ENCODE peak calls at places on chromosomes 16 and 17, in eight cellular contexts. X, T, O, W, L, S, U and Y are unnamed samples.

GRCh38 chr17:46035112-46035818 is 36.2 kb downstream of the STH start:
- DNase-seq in X (no peak), T (peak; percentile 64), O (no peak), W (peak; percentile 35), L (no peak), S (no peak), U (no peak), Y (no peak)

GRCh38 chr17:49565948-49566491 is 9.7 kb upstream of the NXPH3 start:
- DNase-seq in X (peak; percentile 80), T (no peak), O (no peak), W (no peak), L (peak; percentile 46), S (no peak), U (no peak), Y (no peak)

GRCh38 chr17:68570531-68570930 is 30.6 kb downstream of the FAM20A start:
- DNase-seq in X (no peak), T (no peak), O (no peak), W (no peak), L (no peak), S (no peak), U (no peak), Y (no peak)

GRCh38 chr17:79627766-79628690 is 17.2 kb upstream of the RBFOX3 start:
- DNase-seq in X (no peak), T (no peak), O (no peak), W (no peak), L (no peak), S (no peak), U (peak; percentile 24), Y (no peak)

GRCh38 chr16:17571499-17572093 is 100.8 kb upstream of the XYLT1 start:
- DNase-seq in X (peak; percentile 35), T (no peak), O (no peak), W (no peak), L (no peak), S (peak; percentile 75), U (no peak), Y (no peak)

GRCh38 chr16:48489376-48489775 is 104.2 kb upstream of the SIAH1 start:
- DNase-seq in X (no peak), T (no peak), O (no peak), W (no peak), L (no peak), S (no peak), U (no peak), Y (no peak)

GRCh38 chr17:78272181-78272913 is 40.9 kb downstream of the TMEM235 start:
- DNase-seq in X (peak; percentile 94), T (peak; percentile 29), O (peak; percentile 65), W (peak; percentile 80), L (peak; percentile 47), S (no peak), U (peak; percentile 15), Y (peak; percentile 64)

GRCh38 chr17:72388765-72389473 is 268.1 kb downstream of the SOX9 start:
- DNase-seq in X (no peak), T (peak; percentile 93), O (no peak), W (no peak), L (peak; percentile 89), S (peak; percentile 83), U (no peak), Y (peak; percentile 20)

GRCh38 chr17:81909966-81910839 is 996 bp downstream of the PCYT2 start:
- DNase-seq in X (peak; percentile 74), T (no peak), O (peak; percentile 48), W (peak; percentile 40), L (no peak), S (no peak), U (peak; percentile 66), Y (peak; percentile 34)

GRCh38 chr17:77677637-77678036 is 280.9 kb upstream of the TNRC6C start:
- DNase-seq in X (no peak), T (no peak), O (no peak), W (no peak), L (no peak), S (no peak), U (no peak), Y (no peak)

GRCh38 chr16:70254095-70254964 is 2.6 kb upstream of the EXOSC6 start:
- DNase-seq in X (no peak), T (no peak), O (no peak), W (peak; percentile 13), L (no peak), S (no peak), U (no peak), Y (no peak)

GRCh38 chr17:77708049-77708448 is 250.5 kb upstream of the TNRC6C start:
- DNase-seq in X (no peak), T (no peak), O (no peak), W (no peak), L (no peak), S (no peak), U (no peak), Y (no peak)

GRCh38 chr17:82416771-82417170 is 1.4 kb upstream of the HEXD start:
- DNase-seq in X (no peak), T (no peak), O (no peak), W (no peak), L (peak; percentile 23), S (no peak), U (no peak), Y (peak; percentile 58)

GRCh38 chr16:28067604-28068382 is 4.3 kb upstream of the GSG1L start:
- DNase-seq in X (no peak), T (no peak), O (no peak), W (no peak), L (no peak), S (no peak), U (no peak), Y (no peak)

GRCh38 chr16:87812200-87812656 is 46.4 kb upstream of the KLHDC4 start:
- DNase-seq in X (no peak), T (no peak), O (no peak), W (no peak), L (no peak), S (no peak), U (peak; percentile 65), Y (no peak)

DNA sequence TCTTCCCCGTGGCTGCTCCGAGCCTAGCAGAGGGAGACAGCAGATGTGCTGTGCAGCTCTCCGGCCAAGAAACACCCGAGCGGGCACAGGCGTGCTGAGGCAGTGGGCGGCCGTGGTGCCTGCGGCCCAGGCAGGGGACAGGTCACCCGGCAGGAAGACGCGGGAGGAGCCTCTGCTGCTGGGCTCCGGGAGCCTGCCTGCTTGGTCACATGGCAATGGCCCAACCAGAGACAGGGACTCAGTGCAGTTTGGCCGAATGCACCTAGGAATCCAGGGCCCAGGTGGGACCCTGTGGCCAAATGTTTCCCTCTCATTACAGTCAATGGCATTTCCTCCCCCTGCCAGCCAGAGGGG is 118.1 kb downstream of the C16orf78 start:
- DNase-seq in X (no peak), T (peak; percentile 52), O (peak; percentile 70), W (peak; percentile 84), L (peak; percentile 20), S (peak; percentile 15), U (no peak), Y (no peak)
- H3K4me3 ChIP-seq in X (no peak overlapping the region), T (peak overlapping the region; percentile 49), O (no peak overlapping the region), W (peak overlapping the region; percentile 44), L (peak overlapping the region; percentile 49), S (peak overlapping the region; percentile 36), U (no peak overlapping the region), Y (peak overlapping the region; percentile 26)

GRCh38 chr17:3973498-3974137 is 9.4 kb upstream of the ATP2A3 start:
- DNase-seq in X (no peak), T (no peak), O (no peak), W (no peak), L (no peak), S (no peak), U (peak; percentile 12), Y (no peak)

GRCh38 chr17:3972281-3972731 is 8.1 kb upstream of the ATP2A3 start:
- DNase-seq in X (no peak), T (no peak), O (no peak), W (no peak), L (no peak), S (no peak), U (no peak), Y (no peak)

GRCh38 chr17:3972931-3973330 is 8.7 kb upstream of the ATP2A3 start:
- DNase-seq in X (no peak), T (no peak), O (no peak), W (no peak), L (no peak), S (no peak), U (peak; percentile 12), Y (no peak)

GRCh38 chr17:3974980-3975379 is 10.7 kb upstream of the ATP2A3 start:
- DNase-seq in X (no peak), T (no peak), O (no peak), W (no peak), L (no peak), S (no peak), U (no peak), Y (no peak)

GRCh38 chr17:3974138-3974687 is 10.0 kb upstream of the ATP2A3 start:
- DNase-seq in X (no peak), T (no peak), O (no peak), W (no peak), L (no peak), S (no peak), U (peak; percentile 17), Y (no peak)
- TF ChIP-seq EZH2phosphoT487 in X (no peak), T (no peak), O (no peak), W (no peak), L (no peak), S (no peak), U (no peak), Y (no peak)

GRCh38 chr17:56863974-56864373 is 30.0 kb downstream of the DGKE start:
- DNase-seq in X (no peak), T (no peak), O (peak; percentile 18), W (no peak), L (no peak), S (no peak), U (no peak), Y (no peak)

GRCh38 chr17:56867948-56868376 is 34.0 kb downstream of the DGKE start:
- DNase-seq in X (no peak), T (no peak), O (no peak), W (no peak), L (no peak), S (no peak), U (no peak), Y (no peak)

GRCh38 chr17:56866076-56866475 is 32.1 kb downstream of the DGKE start:
- DNase-seq in X (no peak), T (no peak), O (no peak), W (no peak), L (no peak), S (no peak), U (no peak), Y (no peak)

GRCh38 chr17:56868716-56869115 is 34.8 kb downstream of the DGKE start:
- DNase-seq in X (no peak), T (no peak), O (no peak), W (no peak), L (no peak), S (no peak), U (no peak), Y (no peak)

GRCh38 chr17:56866496-56866895 is 32.5 kb downstream of the DGKE start:
- DNase-seq in X (no peak), T (no peak), O (peak; percentile 28), W (no peak), L (no peak), S (no peak), U (no peak), Y (peak; percentile 8)
- TF ChIP-seq CTCF in X (peak; percentile 6), T (peak; percentile 6), O (peak; percentile 38), W (peak; percentile 63), L (peak; percentile 52), S (peak; percentile 31), U (peak; percentile 41), Y (peak; percentile 50)

DNA sequence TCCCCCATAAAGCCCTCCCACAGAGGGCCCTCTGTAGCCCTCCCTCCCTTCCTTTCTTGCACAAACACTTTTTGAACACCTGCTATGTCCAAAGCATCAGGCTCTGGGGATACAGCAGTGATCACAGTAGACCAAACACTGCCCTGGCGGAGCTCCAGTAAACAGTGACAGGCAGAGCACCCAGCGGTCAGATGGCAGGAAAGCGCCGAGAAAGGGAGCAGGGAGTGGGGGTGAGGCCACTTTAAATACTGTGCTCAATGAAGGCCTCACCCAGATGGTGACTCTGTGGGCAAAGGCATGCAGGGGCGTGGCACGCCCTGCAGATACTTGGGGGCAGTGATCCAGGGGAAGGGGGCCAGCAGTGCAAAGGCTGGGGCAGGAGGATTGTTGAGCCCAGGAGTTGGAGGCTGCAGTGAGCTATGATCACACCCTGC is 7.6 kb downstream of the PRR29 start:
- DNase-seq in X (no peak), T (no peak), O (no peak), W (no peak), L (peak; percentile 92), S (no peak), U (peak; percentile 76), Y (no peak)
- H3K4me3 ChIP-seq in X (no peak overlapping the region), T (no peak overlapping the region), O (no peak overlapping the region), W (no peak overlapping the region), L (peak overlapping the region; percentile 18), S (no peak overlapping the region), U (no peak overlapping the region), Y (no peak overlapping the region)